ENCODE peak calls at places on chromosome 22, in six cellular contexts. One of them, this sample, is unnamed.

GRCh38 chr22:46159212-46159611 is 8.9 kb downstream of the PPARA start:
- DNase-seq in HL-60: no peak
- DNase-seq in SK-N-SH: no peak
- DNase-seq in K562: no peak
- DNase-seq in HepG2: no peak
- DNase-seq in HCT116: no peak
- DNase-seq in this sample: no peak

GRCh38 chr22:29044657-29045176 is 16.9 kb downstream of the C22orf31 start:
- DNase-seq in HCT116: no peak
- DNase-seq in K562: no peak
- DNase-seq in HepG2: peak
- DNase-seq in HL-60: no peak
- DNase-seq in SK-N-SH: no peak
- DNase-seq in this sample: no peak

GRCh38 chr22:48268771-48269552 is 1506.5 kb downstream of the TBC1D22A start:
- DNase-seq in HL-60: no peak
- DNase-seq in HepG2: no peak
- DNase-seq in K562: peak
- DNase-seq in HCT116: no peak
- DNase-seq in SK-N-SH: no peak
- DNase-seq in this sample: no peak

GRCh38 chr22:50518628-50519027 is 6.8 kb downstream of the SCO2 start:
- DNase-seq in HL-60: no peak
- DNase-seq in K562: no peak
- DNase-seq in HCT116: no peak
- DNase-seq in SK-N-SH: peak
- DNase-seq in HepG2: no peak
- DNase-seq in this sample: no peak

GRCh38 chr22:48712558-48712957 is 1115.1 kb downstream of the BRD1 start:
- DNase-seq in HL-60: no peak
- DNase-seq in K562: no peak
- DNase-seq in HCT116: no peak
- DNase-seq in HepG2: no peak
- DNase-seq in SK-N-SH: no peak
- DNase-seq in this sample: no peak

GRCh38 chr22:49482811-49483210 is 344.9 kb downstream of the BRD1 start:
- DNase-seq in SK-N-SH: no peak
- DNase-seq in HCT116: no peak
- DNase-seq in K562: no peak
- DNase-seq in HepG2: no peak
- DNase-seq in HL-60: no peak
- DNase-seq in this sample: no peak

GRCh38 chr22:45059296-45059695 is 49.5 kb upstream of the PHF21B start:
- DNase-seq in K562: no peak
- DNase-seq in SK-N-SH: no peak
- DNase-seq in HepG2: no peak
- DNase-seq in HL-60: no peak
- DNase-seq in HCT116: no peak
- DNase-seq in this sample: no peak

GRCh38 chr22:22810018-22810427 is 77.6 kb upstream of the IGLL5 start:
- DNase-seq in HepG2: peak
- DNase-seq in SK-N-SH: peak
- DNase-seq in HL-60: peak
- DNase-seq in K562: peak
- DNase-seq in HCT116: peak
- DNase-seq in this sample: no peak

GRCh38 chr22:45877036-45877380 is 100.0 kb downstream of the WNT7B start:
- DNase-seq in HCT116: no peak
- DNase-seq in HL-60: no peak
- DNase-seq in K562: no peak
- DNase-seq in SK-N-SH: no peak
- DNase-seq in HepG2: no peak
- DNase-seq in this sample: no peak

GRCh38 chr22:49266561-49267519 is 560.8 kb downstream of the BRD1 start:
- DNase-seq in HL-60: no peak
- DNase-seq in K562: no peak
- DNase-seq in HepG2: no peak
- DNase-seq in SK-N-SH: no peak
- DNase-seq in HCT116: no peak
- DNase-seq in this sample: no peak

GRCh38 chr22:45468872-45469572 is 33.7 kb upstream of the FBLN1 start:
- DNase-seq in SK-N-SH: no peak
- DNase-seq in HL-60: no peak
- DNase-seq in HepG2: no peak
- DNase-seq in K562: no peak
- DNase-seq in HCT116: no peak
- DNase-seq in this sample: no peak

GRCh38 chr22:29473001-29473400 is 7.0 kb upstream of the NEFH start:
- DNase-seq in SK-N-SH: no peak
- DNase-seq in HepG2: no peak
- DNase-seq in K562: no peak
- DNase-seq in HL-60: no peak
- DNase-seq in HCT116: no peak
- DNase-seq in this sample: no peak

GRCh38 chr22:30556388-30556787 is 9.8 kb upstream of the SEC14L6 start:
- DNase-seq in HCT116: no peak
- DNase-seq in HL-60: no peak
- DNase-seq in SK-N-SH: peak
- DNase-seq in HepG2: no peak
- DNase-seq in K562: no peak
- DNase-seq in this sample: peak

GRCh38 chr22:18110194-18110943 is at the start of gene TUBA8:
- DNase-seq in SK-N-SH: peak
- DNase-seq in HCT116: no peak
- DNase-seq in K562: no peak
- DNase-seq in HL-60: no peak
- DNase-seq in HepG2: no peak
- DNase-seq in this sample: peak

GRCh38 chr22:50271519-50271970 is 1.4 kb upstream of the MAPK11 start:
- DNase-seq in HL-60: no peak
- DNase-seq in K562: peak
- DNase-seq in SK-N-SH: peak
- DNase-seq in HCT116: no peak
- DNase-seq in HepG2: peak
- DNase-seq in this sample: peak

DNA sequence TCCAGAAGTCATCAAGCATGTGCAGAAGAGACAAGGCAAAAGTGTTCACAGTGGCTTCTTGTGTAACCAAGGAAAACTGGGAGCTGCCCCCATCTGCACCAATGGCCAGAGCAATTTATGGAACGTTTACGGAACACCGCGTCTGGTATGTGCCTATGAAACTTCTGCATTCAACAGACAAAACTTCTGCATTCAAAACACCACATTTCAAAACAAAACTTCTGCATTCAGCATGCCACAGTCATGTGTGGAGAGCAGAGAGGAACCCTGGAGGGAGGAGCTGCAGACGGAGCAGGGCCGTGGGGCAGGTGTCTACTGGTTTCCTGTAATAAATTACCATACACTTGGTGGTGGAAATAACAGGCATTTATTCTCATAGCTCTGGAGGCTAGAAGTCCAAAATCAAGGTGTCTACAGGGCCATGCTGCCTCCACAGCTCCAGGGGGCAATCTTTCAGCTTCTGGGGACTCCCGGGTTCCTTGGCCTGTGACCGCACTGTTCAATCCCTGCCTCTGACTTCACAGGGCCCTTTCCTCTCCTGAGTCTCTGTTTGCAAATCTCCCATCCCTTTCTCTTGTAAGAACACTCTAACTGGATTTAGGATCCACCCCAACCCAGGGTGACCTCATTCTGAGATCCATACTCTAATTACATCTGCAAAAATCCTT is 32.2 kb downstream of the RPL3 start:
- DNase-seq in HL-60: peak
- DNase-seq in K562: no peak
- DNase-seq in SK-N-SH: no peak
- DNase-seq in HCT116: no peak
- DNase-seq in HepG2: no peak
- DNase-seq in this sample: no peak
- TF ChIP-seq POLR2AphosphoS5 in HL-60: peak
- TF ChIP-seq POLR2AphosphoS5 in K562: no peak
- TF ChIP-seq POLR2AphosphoS5 in SK-N-SH: no peak
- TF ChIP-seq POLR2AphosphoS5 in HCT116: no peak
- TF ChIP-seq POLR2AphosphoS5 in HepG2: no peak
- TF ChIP-seq POLR2AphosphoS5 in this sample: no peak

GRCh38 chr22:26662160-26662559 is 4.8 kb downstream of the MIAT start:
- DNase-seq in HL-60: no peak
- DNase-seq in SK-N-SH: no peak
- DNase-seq in HepG2: no peak
- DNase-seq in HCT116: no peak
- DNase-seq in K562: no peak
- DNase-seq in this sample: no peak

GRCh38 chr22:26660961-26661578 is 3.7 kb downstream of the MIAT start:
- DNase-seq in SK-N-SH: no peak
- DNase-seq in HL-60: no peak
- DNase-seq in HepG2: no peak
- DNase-seq in HCT116: no peak
- DNase-seq in K562: no peak
- DNase-seq in this sample: peak

GRCh38 chr22:26658161-26658560 is 773 bp downstream of the MIAT start:
- DNase-seq in HCT116: no peak
- DNase-seq in HepG2: no peak
- DNase-seq in SK-N-SH: no peak
- DNase-seq in HL-60: no peak
- DNase-seq in K562: no peak
- DNase-seq in this sample: no peak

GRCh38 chr22:26656896-26657851 is at the start of gene MIAT:
- DNase-seq in HCT116: no peak
- DNase-seq in K562: peak
- DNase-seq in HL-60: no peak
- DNase-seq in SK-N-SH: peak
- DNase-seq in HepG2: no peak
- DNase-seq in this sample: peak

DNA sequence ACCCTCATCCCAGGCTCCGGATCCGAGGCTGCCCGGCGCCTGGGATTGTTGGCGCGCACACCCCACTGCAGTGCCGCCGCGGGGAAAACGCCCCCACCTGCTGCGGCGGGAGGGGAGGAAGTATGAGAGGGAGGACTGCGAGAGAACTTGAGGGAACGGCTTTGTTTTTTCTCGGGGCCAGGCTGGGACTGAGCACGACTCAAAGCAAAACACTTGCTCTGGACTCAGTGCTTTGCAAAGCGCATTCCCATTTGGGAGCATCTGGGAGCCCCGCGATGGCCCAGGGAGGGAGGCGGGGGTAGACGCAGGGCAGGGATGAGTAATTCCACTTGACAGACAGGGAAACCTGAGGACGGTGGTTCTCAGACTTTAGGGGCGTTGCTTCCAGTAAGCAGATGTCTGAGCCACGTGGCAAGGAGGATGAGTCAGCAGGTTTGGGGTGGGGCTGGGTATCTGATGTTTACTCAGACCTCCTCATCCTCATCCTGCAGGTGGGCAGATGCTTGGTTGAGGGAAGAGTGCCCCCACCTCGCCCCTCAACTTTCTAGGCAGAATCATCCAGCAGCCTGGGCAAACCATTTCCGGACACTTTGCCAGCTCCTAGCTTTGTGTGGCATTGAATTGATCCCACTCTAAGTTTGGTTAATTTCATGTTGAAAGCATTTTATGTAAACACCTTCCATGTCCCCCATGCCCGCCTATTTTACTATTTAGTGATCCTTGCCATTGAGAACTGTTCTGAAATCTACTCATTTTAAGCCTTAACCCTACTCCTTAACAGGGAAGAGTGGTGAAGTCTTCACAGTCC is 1.5 kb downstream of the MIAT start:
- DNase-seq in K562: peak
- DNase-seq in SK-N-SH: peak
- DNase-seq in HL-60: peak
- DNase-seq in HCT116: peak
- DNase-seq in HepG2: no peak
- DNase-seq in this sample: peak
- H3K4me3 ChIP-seq in K562: peak
- H3K4me3 ChIP-seq in SK-N-SH: peak
- H3K4me3 ChIP-seq in HL-60: peak
- H3K4me3 ChIP-seq in HCT116: peak
- H3K4me3 ChIP-seq in HepG2: no peak
- H3K4me3 ChIP-seq in this sample: peak

GRCh38 chr22:17097062-17097461 is 12.3 kb downstream of the IL17RA start:
- DNase-seq in HCT116: no peak
- DNase-seq in SK-N-SH: no peak
- DNase-seq in K562: no peak
- DNase-seq in HL-60: no peak
- DNase-seq in HepG2: no peak
- DNase-seq in this sample: no peak
- TF ChIP-seq REST in HCT116: no peak
- TF ChIP-seq REST in SK-N-SH: no peak
- TF ChIP-seq REST in K562: no peak
- TF ChIP-seq REST in HL-60: no peak
- TF ChIP-seq REST in HepG2: no peak
- TF ChIP-seq REST in this sample: no peak

DNA sequence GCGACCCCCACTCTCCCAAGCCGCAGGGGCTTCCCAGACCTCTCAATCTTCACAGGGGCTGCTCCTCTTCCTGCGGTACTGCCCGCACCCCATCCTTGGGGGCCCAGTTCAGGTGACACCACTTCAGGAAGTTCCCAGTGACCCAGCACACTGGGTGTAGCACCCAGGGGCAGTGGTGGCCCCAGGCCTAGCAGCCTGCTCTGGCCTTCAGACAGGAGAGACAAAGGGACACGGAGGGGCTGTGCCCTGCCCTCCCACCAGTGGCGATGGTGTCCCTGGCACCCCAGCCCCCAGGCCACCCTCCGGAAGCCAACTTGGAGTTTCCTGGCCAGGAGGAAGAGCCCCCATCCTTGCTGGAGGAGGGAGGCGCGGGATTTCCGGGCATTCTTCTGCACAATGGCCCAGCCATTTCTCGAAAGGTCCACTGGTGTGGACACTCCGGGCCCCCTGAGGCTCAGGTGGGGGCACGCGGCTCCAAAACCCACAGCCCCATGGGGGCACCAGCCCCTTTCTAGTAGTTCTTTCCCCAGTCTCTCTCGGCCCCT is 978 bp upstream of the CLDN5 start:
- DNase-seq in K562: no peak
- DNase-seq in HL-60: no peak
- DNase-seq in HepG2: no peak
- DNase-seq in HCT116: no peak
- DNase-seq in SK-N-SH: no peak
- DNase-seq in this sample: no peak
- TF ChIP-seq POLR2AphosphoS5 in K562: no peak
- TF ChIP-seq POLR2AphosphoS5 in HL-60: no peak
- TF ChIP-seq POLR2AphosphoS5 in HepG2: no peak
- TF ChIP-seq POLR2AphosphoS5 in HCT116: no peak
- TF ChIP-seq POLR2AphosphoS5 in SK-N-SH: no peak
- TF ChIP-seq POLR2AphosphoS5 in this sample: no peak

DNA sequence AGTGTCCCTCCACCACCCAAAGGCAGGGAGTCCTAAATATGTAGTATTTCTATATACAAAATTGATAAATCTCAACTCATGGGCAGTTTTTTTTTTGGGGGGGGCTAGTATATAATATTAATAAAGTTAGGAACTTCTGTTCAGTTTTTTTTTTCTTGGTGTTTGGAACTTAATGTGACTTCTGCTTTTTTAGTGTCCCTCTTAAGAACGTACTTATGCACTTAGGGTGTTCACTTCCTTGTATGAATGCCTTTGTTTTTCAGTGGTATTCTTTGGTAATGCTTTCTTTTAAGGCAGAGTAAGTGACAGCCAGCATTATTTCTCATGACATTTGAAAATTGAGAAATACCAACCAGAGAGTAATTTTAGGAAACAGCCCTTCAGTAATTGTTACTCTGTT is 2.3 kb downstream of the GRK3 start:
- DNase-seq in HepG2: no peak
- DNase-seq in HL-60: peak
- DNase-seq in HCT116: no peak
- DNase-seq in SK-N-SH: no peak
- DNase-seq in K562: no peak
- DNase-seq in this sample: no peak
- H3K4me3 ChIP-seq in HepG2: no peak
- H3K4me3 ChIP-seq in HL-60: peak
- H3K4me3 ChIP-seq in HCT116: no peak
- H3K4me3 ChIP-seq in SK-N-SH: no peak
- H3K4me3 ChIP-seq in K562: no peak
- H3K4me3 ChIP-seq in this sample: peak

GRCh38 chr22:36323855-36324331 is 63.9 kb downstream of the MYH9 start:
- DNase-seq in HCT116: no peak
- DNase-seq in SK-N-SH: no peak
- DNase-seq in HepG2: no peak
- DNase-seq in K562: no peak
- DNase-seq in HL-60: no peak
- DNase-seq in this sample: no peak
- TF ChIP-seq REST in HCT116: no peak
- TF ChIP-seq REST in SK-N-SH: no peak
- TF ChIP-seq REST in HepG2: no peak
- TF ChIP-seq REST in K562: no peak
- TF ChIP-seq REST in HL-60: no peak
- TF ChIP-seq REST in this sample: no peak

This sample was measured in GM23338.